ENCODE peak calls at places on chromosomes 16 and 17, in seven cellular contexts. U is tibial artery, K is cardiac muscle cell, B is AG04450, X is mammary epithelial cell, I is caudate nucleus, S is heart left ventricle. J is an unnamed sample.

GRCh38 chr16:57747091-57747490 is 11.5 kb downstream of the KATNB1 start:
- DNase-seq in I (no peak), S (no peak), K (no peak), B (no peak), X (no peak), U (no peak), J (no peak)

GRCh38 chr17:35801583-35802224 is 6.3 kb upstream of the MMP28 start:
- DNase-seq in U (peak; percentile 73), K (peak; percentile 69), X (no peak), B (no peak), S (peak; percentile 83), I (peak; percentile 23), J (no peak)

GRCh38 chr17:29243792-29244191 is 2.9 kb upstream of the CRYBA1 start:
- DNase-seq in I (no peak), U (no peak), B (no peak), S (no peak), X (peak; percentile 16), K (no peak), J (no peak)

GRCh38 chr16:26137956-26138355 is 446.2 kb downstream of the HS3ST4 start:
- DNase-seq in K (no peak), I (peak; percentile 53), B (no peak), U (no peak), X (no peak), S (no peak), J (no peak)

GRCh38 chr17:17146791-17147406 is 59.2 kb downstream of the PLD6 start:
- DNase-seq in B (no peak), K (no peak), X (no peak), U (no peak), S (no peak), I (no peak), J (no peak)

GRCh38 chr16:49055824-49056545 is 225.7 kb downstream of the CBLN1 start:
- DNase-seq in U (no peak), X (no peak), I (no peak), S (no peak), K (no peak), B (no peak), J (no peak)

GRCh38 chr16:69465083-69465721 is 40.8 kb downstream of the CYB5B start:
- DNase-seq in U (no peak), K (peak; percentile 5), X (no peak), B (no peak), S (no peak), I (no peak), J (no peak)

GRCh38 chr17:31566247-31566991 is 174.9 kb downstream of the RAB11FIP4 start:
- DNase-seq in K (no peak), U (no peak), I (no peak), X (no peak), B (no peak), S (no peak), J (no peak)

GRCh38 chr16:72191551-72191950 is 19.6 kb upstream of the PMFBP1 start:
- DNase-seq in B (no peak), S (no peak), I (no peak), X (no peak), K (no peak), U (no peak), J (no peak)

GRCh38 chr17:42695500-42695899 is 13.2 kb downstream of the CNTNAP1 start:
- DNase-seq in B (no peak), X (no peak), S (no peak), I (no peak), U (no peak), K (no peak), J (no peak)

GRCh38 chr17:21268596-21269188 is 15.5 kb upstream of the NATD1 start:
- DNase-seq in B (no peak), S (no peak), I (no peak), X (no peak), U (no peak), K (no peak), J (no peak)

GRCh38 chr16:68401871-68402747 is 46.2 kb downstream of the SMPD3 start:
- DNase-seq in K (no peak), S (no peak), I (no peak), B (no peak), U (no peak), X (peak; percentile 41), J (peak; percentile 25)

GRCh38 chr17:56543280-56543679 is 50.2 kb upstream of the NOG start:
- DNase-seq in U (no peak), K (peak; percentile 31), S (no peak), B (no peak), I (no peak), X (no peak), J (no peak)

GRCh38 chr16:26951950-26952349 is 114.8 kb upstream of the C16orf82 start:
- DNase-seq in U (no peak), X (no peak), I (no peak), S (no peak), B (no peak), K (peak; percentile 57), J (no peak)

GRCh38 chr17:37702605-37703004 is 42.3 kb downstream of the HNF1B start:
- DNase-seq in I (peak; percentile 18), B (peak; percentile 41), X (peak; percentile 86), S (no peak), K (no peak), U (no peak), J (peak; percentile 88)

GRCh38 chr16:68070811-68071546 is 14.2 kb upstream of the NFATC3 start:
- DNase-seq in I (no peak), X (no peak), K (no peak), S (no peak), U (no peak), B (no peak), J (no peak)

GRCh38 chr17:75319818-75320691 is 30.8 kb upstream of the SLC25A19 start:
- DNase-seq in K (no peak), B (peak; percentile 16), I (no peak), S (no peak), X (no peak), U (no peak), J (no peak)

GRCh38 chr16:85416267-85417109 is 196.6 kb upstream of the GSE1 start:
- DNase-seq in B (no peak), I (no peak), X (peak; percentile 13), U (peak; percentile 26), S (peak; percentile 44), K (peak; percentile 47), J (peak; percentile 59)

GRCh38 chr16:23635958-23636357 is 5.2 kb downstream of the PALB2 start:
- DNase-seq in I (no peak), U (no peak), S (no peak), B (no peak), X (no peak), K (no peak), J (no peak)

GRCh38 chr17:40373999-40374398 is 9.5 kb upstream of the GJD3 start:
- DNase-seq in K (no peak), I (no peak), S (no peak), X (no peak), B (no peak), U (no peak), J (no peak)

GRCh38 chr16:86485746-86486145 is 24.6 kb upstream of the FOXF1 start:
- DNase-seq in K (no peak), I (no peak), U (no peak), S (no peak), B (no peak), X (no peak), J (no peak)

GRCh38 chr17:18259621-18260331 is 686 bp upstream of the MIEF2 start:
- DNase-seq in S (no peak), U (no peak), B (no peak), K (no peak), I (no peak), X (peak; percentile 54), J (peak; percentile 75)

GRCh38 chr16:46896314-46896968 is 12.3 kb downstream of the GPT2 start:
- DNase-seq in X (no peak), I (no peak), B (no peak), U (no peak), S (peak; percentile 53), K (no peak), J (no peak)

GRCh38 chr16:24730914-24731313 is 1.5 kb downstream of the TNRC6A start:
- DNase-seq in U (no peak), X (no peak), S (no peak), B (no peak), K (no peak), I (no peak), J (no peak)

GRCh38 chr16:82924075-82924854 is 297.5 kb downstream of the CDH13 start:
- DNase-seq in S (no peak), I (no peak), U (no peak), X (no peak), K (peak; percentile 40), B (no peak), J (no peak)

GRCh38 chr17:79562117-79562805 is 48.6 kb downstream of the RBFOX3 start:
- DNase-seq in U (no peak), I (no peak), B (no peak), K (peak; percentile 21), S (no peak), X (no peak), J (no peak)

GRCh38 chr17:79561486-79562116 is 49.2 kb downstream of the RBFOX3 start:
- DNase-seq in B (no peak), X (no peak), I (no peak), U (no peak), S (no peak), K (no peak), J (no peak)

GRCh38 chr17:79565606-79566250 is 45.1 kb downstream of the RBFOX3 start:
- DNase-seq in X (no peak), I (peak; percentile 59), K (no peak), U (no peak), S (no peak), B (no peak), J (no peak)

GRCh38 chr17:79562806-79563141 is 48.1 kb downstream of the RBFOX3 start:
- DNase-seq in U (no peak), X (no peak), S (no peak), I (no peak), K (no peak), B (no peak), J (no peak)

GRCh38 chr17:79563237-79564013 is 47.4 kb downstream of the RBFOX3 start:
- DNase-seq in B (no peak), S (no peak), I (no peak), K (no peak), U (no peak), X (peak; percentile 47), J (peak; percentile 17)
- H3K27ac ChIP-seq in B (no peak overlapping the region), S (no peak overlapping the region), I (no peak overlapping the region), K (no peak overlapping the region), U (no peak overlapping the region), X (no peak overlapping the region), J (no peak overlapping the region)

GRCh38 chr16:89316701-89317100 is 99.2 kb downstream of the ZNF778 start:
- DNase-seq in U (no peak), X (no peak), B (no peak), I (no peak), S (no peak), K (no peak), J (no peak)
- H3K27ac ChIP-seq in U (no peak overlapping the region), X (peak overlapping the region; percentile 26), B (peak overlapping the region; percentile 52), I (no peak overlapping the region), S (peak overlapping the region; percentile 47), K (no peak overlapping the region), J (peak overlapping the region; percentile 97)

GRCh38 chr17:77478281-77478680 is 337.5 kb downstream of the SEC14L1 start:
- DNase-seq in X (no peak), S (no peak), K (no peak), B (no peak), U (no peak), I (no peak), J (no peak)
- H3K27ac ChIP-seq in X (peak overlapping the region; percentile 87), S (no peak overlapping the region), K (no peak overlapping the region), B (peak overlapping the region; percentile 83), U (peak overlapping the region; percentile 66), I (no peak overlapping the region), J (peak overlapping the region; percentile 96)

DNA sequence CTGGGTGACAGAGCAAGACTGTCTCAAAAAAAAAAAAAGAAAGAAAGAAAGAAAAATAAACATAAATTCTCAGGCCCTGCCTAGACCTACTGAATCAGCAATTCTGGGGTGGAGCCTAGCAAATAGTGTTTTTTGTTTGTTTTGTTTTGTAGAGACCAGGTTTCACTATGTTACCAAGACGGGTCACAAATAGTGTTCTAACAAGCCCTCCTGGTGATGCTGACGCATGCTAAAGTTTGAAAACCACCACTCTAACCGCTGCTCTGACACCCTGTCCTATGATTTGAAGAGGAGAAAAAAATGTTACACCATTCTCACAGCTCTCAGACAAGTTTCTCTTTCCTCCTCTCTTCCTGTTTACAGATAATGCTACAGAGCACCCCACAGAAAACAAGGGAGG is 1.5 kb downstream of the MRPL10 start:
- DNase-seq in B (no peak), S (no peak), X (no peak), U (no peak), K (no peak), I (no peak), J (no peak)
- H3K27ac ChIP-seq in B (no peak overlapping the region), S (no peak overlapping the region), X (no peak overlapping the region), U (no peak overlapping the region), K (no peak overlapping the region), I (no peak overlapping the region), J (no peak overlapping the region)

J was measured in RWPE1.